ENCODE peak calls at places on chromosomes 2 and 18, in six cellular contexts. N is lower leg skin, F is transverse colon, D is stomach, K is heart left ventricle, H is sigmoid colon. E is an unnamed sample.

GRCh38 chr2:88857274-88857741 is 165.8 kb downstream of the RPIA start:
- DNase-seq in N (no peak), F (peak), D (no peak), K (no peak), H (no peak), E (no peak)

GRCh38 chr2:40093036-40093673 is 314.1 kb upstream of the THUMPD2 start:
- DNase-seq in N (no peak), F (no peak), D (no peak), K (no peak), H (no peak), E (no peak)

GRCh38 chr2:110103060-110103961 is 12.3 kb downstream of the MALL start:
- DNase-seq in N (no peak), F (peak), D (no peak), K (no peak), H (no peak), E (peak)

GRCh38 chr2:199757466-199757865 is 93.5 kb downstream of the FTCDNL1 start:
- DNase-seq in N (peak), F (peak), D (no peak), K (peak), H (peak), E (no peak)

GRCh38 chr2:159961005-159961404 is 101.4 kb downstream of the PLA2R1 start:
- DNase-seq in N (no peak), F (no peak), D (no peak), K (no peak), H (no peak), E (no peak)

GRCh38 chr2:3493610-3493997 is 25.7 kb downstream of the ADI1 start:
- DNase-seq in N (no peak), F (no peak), D (no peak), K (no peak), H (no peak), E (peak)

GRCh38 chr2:200968162-200968561 is 4.7 kb upstream of the ORC2 start:
- DNase-seq in N (no peak), F (peak), D (no peak), K (no peak), H (no peak), E (no peak)

GRCh38 chr2:110768591-110768990 is 36.2 kb downstream of the ACOXL start:
- DNase-seq in N (no peak), F (no peak), D (no peak), K (no peak), H (no peak), E (no peak)

GRCh38 chr2:113282747-113283533 is 4.2 kb upstream of the PAX8 start:
- DNase-seq in N (peak), F (peak), D (peak), K (peak), H (no peak), E (no peak)

GRCh38 chr2:28155071-28155470 is 237.6 kb upstream of the FOSL2 start:
- DNase-seq in N (no peak), F (no peak), D (no peak), K (no peak), H (no peak), E (no peak)

GRCh38 chr2:85288244-85288725 is 39.5 kb downstream of the TGOLN2 start:
- DNase-seq in N (no peak), F (peak), D (peak), K (no peak), H (no peak), E (no peak)

GRCh38 chr2:19914266-19914975 is 12.6 kb upstream of the TTC32 start:
- DNase-seq in N (no peak), F (no peak), D (no peak), K (no peak), H (no peak), E (no peak)

GRCh38 chr2:84874381-84875212 is 6.3 kb downstream of the TRABD2A start:
- DNase-seq in N (no peak), F (no peak), D (no peak), K (no peak), H (peak), E (peak)

GRCh38 chr2:19048593-19049264 is 309.7 kb downstream of the OSR1 start:
- DNase-seq in N (no peak), F (peak), D (peak), K (peak), H (no peak), E (no peak)

GRCh38 chr2:317501-318424 is 29.9 kb upstream of the ALKAL2 start:
- DNase-seq in N (no peak), F (no peak), D (no peak), K (no peak), H (no peak), E (no peak)

GRCh38 chr2:115292742-115293141 is 850.3 kb downstream of the DPP10 start:
- DNase-seq in N (no peak), F (no peak), D (no peak), K (no peak), H (no peak), E (no peak)

GRCh38 chr18:37565985-37566478 is 434 bp upstream of the CELF4 start:
- DNase-seq in N (no peak), F (no peak), D (peak), K (peak), H (peak), E (no peak)

GRCh38 chr2:20589975-20590703 is 60.8 kb downstream of the HS1BP3 start:
- DNase-seq in N (no peak), F (peak), D (peak), K (no peak), H (peak), E (peak)

GRCh38 chr18:50658601-50659000 is 98.7 kb downstream of the MAPK4 start:
- DNase-seq in N (no peak), F (no peak), D (no peak), K (no peak), H (no peak), E (no peak)

GRCh38 chr18:46336278-46337205 is 232.4 kb downstream of the HAUS1 start:
- DNase-seq in N (no peak), F (no peak), D (no peak), K (no peak), H (peak), E (no peak)

GRCh38 chr18:2894841-2895370 is 48.1 kb downstream of the EMILIN2 start:
- DNase-seq in N (no peak), F (no peak), D (no peak), K (no peak), H (no peak), E (no peak)

GRCh38 chr18:28559511-28559910 is 382.6 kb upstream of the CDH2 start:
- DNase-seq in N (no peak), F (no peak), D (no peak), K (no peak), H (no peak), E (no peak)

GRCh38 chr18:63648241-63648640 is 4.2 kb upstream of the SERPINB4 start:
- DNase-seq in N (no peak), F (no peak), D (no peak), K (no peak), H (no peak), E (no peak)

GRCh38 chr2:126507425-126507867 is 148.5 kb upstream of the GYPC start:
- DNase-seq in N (no peak), F (no peak), D (no peak), K (no peak), H (no peak), E (no peak)

GRCh38 chr2:19819097-19820065 is 82.4 kb downstream of the TTC32 start:
- DNase-seq in N (no peak), F (no peak), D (no peak), K (no peak), H (no peak), E (no peak)

DNA sequence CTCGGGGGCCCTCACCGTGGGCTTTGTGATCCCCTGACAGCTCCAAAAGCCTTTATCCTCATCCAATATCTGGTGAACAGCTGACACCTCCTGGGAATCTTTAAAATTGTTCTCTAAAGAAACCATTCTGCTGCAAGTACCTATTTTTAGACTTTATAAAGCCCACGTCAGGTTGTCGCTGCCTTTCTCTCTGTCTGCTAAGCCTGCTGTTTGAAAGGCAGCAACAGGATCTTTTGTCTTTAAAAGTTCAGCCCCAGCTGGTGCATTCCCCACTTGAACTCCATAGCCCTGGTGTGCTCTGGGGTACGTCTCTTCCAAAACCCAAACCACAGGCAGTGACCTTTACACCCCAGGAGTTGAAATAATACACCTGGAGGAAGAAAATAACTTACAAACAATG is 145.0 kb downstream of the NEDD4L start:
- DNase-seq in N (no peak), F (no peak), D (no peak), K (no peak), H (no peak), E (no peak)
- H3K4me3 ChIP-seq in N (no peak), F (no peak), D (no peak), K (no peak), H (no peak), E (no peak)

GRCh38 chr2:232633413-232634318 is at the start of gene EFHD1:
- DNase-seq in N (peak), F (peak), D (peak), K (peak), H (peak), E (peak)
- TF ChIP-seq POLR2A in N (peak), F (peak), D (no peak), K (no peak), H (no peak), E (no peak)

DNA sequence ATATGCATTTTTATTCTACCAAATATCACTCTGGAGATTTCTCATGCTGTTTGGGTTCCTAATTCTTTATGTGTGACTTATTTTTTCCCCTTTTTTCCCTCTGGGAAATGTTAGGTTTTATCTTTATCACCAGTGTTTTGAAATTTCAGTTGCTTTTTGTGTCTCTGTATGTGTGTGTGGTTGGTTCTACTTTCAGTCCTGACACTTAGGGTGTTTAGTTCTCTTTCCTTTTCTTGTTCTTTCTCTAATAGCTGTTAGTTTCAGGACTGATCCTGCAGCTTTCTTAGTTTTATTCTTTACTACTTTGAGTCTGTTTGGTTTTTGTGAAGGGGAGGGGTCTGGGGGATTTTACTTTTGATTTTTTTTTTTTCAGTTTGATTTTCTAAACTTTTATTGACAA is 23.1 kb downstream of the PPM1B start:
- DNase-seq in N (no peak), F (no peak), D (no peak), K (no peak), H (no peak), E (no peak)
- H3K4me3 ChIP-seq in N (no peak), F (no peak), D (no peak), K (no peak), H (no peak), E (no peak)

GRCh38 chr2:241724975-241725870 is 9.2 kb upstream of the D2HGDH start:
- DNase-seq in N (no peak), F (no peak), D (no peak), K (no peak), H (no peak), E (no peak)

GRCh38 chr2:241720560-241720959 is 13.9 kb upstream of the D2HGDH start:
- DNase-seq in N (no peak), F (no peak), D (no peak), K (no peak), H (no peak), E (no peak)

GRCh38 chr2:241721852-241722251 is 12.6 kb upstream of the D2HGDH start:
- DNase-seq in N (no peak), F (no peak), D (no peak), K (no peak), H (no peak), E (no peak)

GRCh38 chr2:241724259-241724974 is 10.0 kb upstream of the D2HGDH start:
- DNase-seq in N (no peak), F (no peak), D (no peak), K (no peak), H (no peak), E (no peak)

DNA sequence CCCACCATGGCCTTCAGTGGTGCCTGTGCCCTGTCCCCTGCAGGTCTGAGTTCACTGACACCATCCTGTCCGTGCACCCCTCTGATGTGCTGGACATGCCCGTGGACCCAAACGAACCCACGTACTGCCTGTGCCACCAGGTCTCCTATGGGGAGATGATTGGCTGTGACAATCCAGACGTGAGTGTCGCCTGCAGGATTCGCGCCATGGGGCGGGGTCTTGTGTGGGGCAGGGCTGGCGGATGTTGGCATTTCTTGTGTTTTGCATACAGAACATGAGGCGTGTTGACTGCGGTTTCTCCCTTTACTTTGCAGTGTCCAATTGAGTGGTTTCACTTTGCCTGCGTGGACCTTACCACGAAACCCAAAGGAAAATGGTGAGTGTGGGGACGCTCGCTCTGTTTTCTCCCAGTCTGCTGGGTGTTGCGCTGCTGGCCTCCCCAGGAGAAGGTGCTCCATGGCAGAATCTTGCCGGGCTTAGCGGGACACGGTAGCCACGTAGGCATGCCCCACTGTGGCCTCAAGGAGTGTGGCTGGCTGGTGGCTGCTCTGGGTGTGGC is 11.5 kb upstream of the D2HGDH start:
- DNase-seq in N (no peak), F (no peak), D (no peak), K (no peak), H (no peak), E (no peak)
- TF ChIP-seq POLR2A in N (no peak), F (no peak), D (no peak), K (no peak), H (no peak), E (no peak)

GRCh38 chr18:49018553-49018943 is 67.8 kb upstream of the SMAD7 start:
- DNase-seq in N (peak), F (peak), D (peak), K (peak), H (no peak), E (no peak)

GRCh38 chr18:49020621-49021021 is 69.9 kb upstream of the SMAD7 start:
- DNase-seq in N (peak), F (peak), D (peak), K (peak), H (no peak), E (peak)

GRCh38 chr18:49018961-49019445 is 68.2 kb upstream of the SMAD7 start:
- DNase-seq in N (no peak), F (peak), D (peak), K (peak), H (peak), E (no peak)

GRCh38 chr18:49020129-49020528 is 69.4 kb upstream of the SMAD7 start:
- DNase-seq in N (peak), F (peak), D (peak), K (peak), H (no peak), E (no peak)

DNA sequence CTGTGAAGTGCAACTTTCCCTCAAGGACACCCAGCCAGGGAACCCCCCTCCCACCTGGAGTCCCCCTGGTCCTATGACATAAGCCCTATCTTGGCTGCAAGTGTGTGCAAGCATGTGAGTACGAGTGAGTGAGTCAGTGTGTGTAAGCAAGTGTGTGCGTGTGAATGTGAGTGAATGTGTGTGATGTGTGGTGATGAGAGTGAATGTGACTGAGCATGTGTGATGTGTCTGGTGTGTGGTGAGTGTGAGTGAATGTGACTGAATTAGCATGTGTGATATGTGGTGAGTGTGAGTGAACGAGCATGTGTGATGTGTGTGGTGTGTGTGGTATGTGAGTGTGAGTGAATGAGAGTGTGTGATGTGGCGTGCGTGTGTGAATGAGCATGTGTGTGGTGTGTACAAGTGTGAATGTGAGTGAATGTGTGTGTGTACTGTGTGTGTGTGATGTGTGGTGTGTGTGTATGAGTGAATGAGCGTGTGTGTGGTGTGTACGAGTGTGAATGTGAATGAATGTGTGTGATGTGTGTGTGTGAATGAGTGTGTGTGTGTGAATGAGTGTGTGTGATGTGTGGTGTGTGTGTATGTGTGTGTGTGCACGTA is 68.8 kb upstream of the SMAD7 start:
- DNase-seq in N (peak), F (no peak), D (peak), K (no peak), H (no peak), E (peak)
- H3K4me3 ChIP-seq in N (no peak), F (no peak), D (no peak), K (no peak), H (no peak), E (no peak)

DNA sequence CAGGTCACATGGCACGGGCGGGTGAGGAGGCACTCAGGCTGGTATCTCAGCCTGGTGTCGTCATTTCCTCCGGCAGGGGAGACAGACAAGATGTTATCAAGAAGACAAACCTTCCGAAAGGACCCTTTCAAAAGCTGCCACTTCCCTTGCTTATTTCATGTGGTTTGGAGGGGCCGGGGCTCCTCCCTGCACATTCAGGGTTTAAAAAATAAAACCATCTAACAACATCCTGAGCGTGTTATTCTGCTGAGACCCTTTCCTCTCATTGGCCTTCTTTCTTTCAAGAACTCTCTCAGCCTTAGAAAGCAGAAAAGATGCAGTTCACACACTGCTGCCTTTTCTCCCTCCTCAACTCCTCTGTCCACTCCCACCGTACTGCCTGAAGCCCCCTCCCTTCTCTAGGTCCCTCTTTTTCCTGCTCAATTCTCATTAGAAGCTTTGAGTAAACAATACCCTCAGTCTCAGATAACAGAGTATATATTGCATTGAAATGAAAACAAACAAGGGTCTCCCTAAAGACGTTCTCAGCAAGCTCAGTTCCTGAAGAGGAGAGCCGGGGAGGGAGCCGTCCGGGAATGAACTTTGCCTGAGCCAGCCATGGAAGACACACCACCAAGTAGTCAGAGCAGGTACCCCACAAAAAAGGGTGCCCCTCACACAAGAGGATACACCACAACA is 9.8 kb downstream of the SMAD7 start:
- DNase-seq in N (no peak), F (peak), D (no peak), K (no peak), H (no peak), E (no peak)
- TF ChIP-seq POLR2A in N (no peak), F (no peak), D (no peak), K (no peak), H (no peak), E (no peak)

GRCh38 chr2:218856168-218856895 is 3.3 kb upstream of the WNT6 start:
- DNase-seq in N (no peak), F (no peak), D (no peak), K (no peak), H (peak), E (peak)

GRCh38 chr2:218858138-218858445 is 1.5 kb upstream of the WNT6 start:
- DNase-seq in N (no peak), F (no peak), D (no peak), K (no peak), H (peak), E (peak)

GRCh38 chr2:218858671-218859555 is 692 bp upstream of the WNT6 start:
- DNase-seq in N (no peak), F (no peak), D (no peak), K (no peak), H (peak), E (peak)

GRCh38 chr2:218856896-218857243 is 2.7 kb upstream of the WNT6 start:
- DNase-seq in N (no peak), F (no peak), D (no peak), K (no peak), H (peak), E (peak)

GRCh38 chr2:218857371-218858137 is 2.1 kb upstream of the WNT6 start:
- DNase-seq in N (no peak), F (no peak), D (no peak), K (no peak), H (peak), E (peak)
- H3K4me3 ChIP-seq in N (no peak), F (no peak), D (no peak), K (no peak), H (no peak), E (no peak)